ENCODE peak calls at places on chromosomes 13 and 19, in eight cellular contexts. E is G401; R is activated naive CD8-positive, alpha-beta T cell treated with anti-CD3 and anti-CD28 coated beads, Interleukin-2, amount 10 ng/mL, durations not matched to agents 7 days and 5 days; O is fibroblast of pulmonary artery; X is activated T-cell treated with anti-CD3 and anti-CD28 coated beads, Interleukin-2, amount 50 U/mL, for 1 hour; P is HuH-7.5; D is aorta; M is MCF 10A. W is an unnamed sample.

GRCh38 chr19:7734220-7735203 is 2.6 kb upstream of the CLEC4G start:
- DNase-seq in E (no peak), R (no peak), O (peak), X (no peak), P (no peak), D (no peak), M (peak), W (no peak)

GRCh38 chr19:44939668-44940067 is 2.4 kb upstream of the APOC4 start:
- DNase-seq in E (no peak), R (no peak), O (no peak), X (no peak), P (peak), D (no peak), M (peak), W (no peak)

GRCh38 chr13:113726961-113727411 is 32.0 kb upstream of the TMEM255B start:
- DNase-seq in E (peak), R (no peak), O (no peak), X (peak), P (no peak), D (peak), M (peak), W (no peak)

GRCh38 chr19:18532208-18532890 is 10.5 kb upstream of the ELL start:
- DNase-seq in E (no peak), R (no peak), O (no peak), X (no peak), P (no peak), D (no peak), M (no peak), W (no peak)

GRCh38 chr13:49040872-49041271 is 65.2 kb downstream of the FNDC3A start:
- DNase-seq in E (no peak), R (no peak), O (no peak), X (no peak), P (no peak), D (no peak), M (no peak), W (no peak)

GRCh38 chr19:45766919-45767346 is 2.1 kb downstream of the SIX5 start:
- DNase-seq in E (no peak), R (no peak), O (no peak), X (no peak), P (no peak), D (peak), M (no peak), W (peak)

GRCh38 chr19:29467824-29468401 is 57.9 kb upstream of the VSTM2B start:
- DNase-seq in E (no peak), R (no peak), O (peak), X (no peak), P (no peak), D (no peak), M (peak), W (no peak)

GRCh38 chr13:109979186-109979585 is 192.8 kb upstream of the IRS2 start:
- DNase-seq in E (no peak), R (no peak), O (no peak), X (no peak), P (no peak), D (no peak), M (peak), W (no peak)

GRCh38 chr13:29771247-29771646 is 79.2 kb downstream of the UBL3 start:
- DNase-seq in E (peak), R (no peak), O (peak), X (no peak), P (no peak), D (no peak), M (peak), W (no peak)

GRCh38 chr19:15556634-15557181 is 48.4 kb downstream of the CYP4F22 start:
- DNase-seq in E (no peak), R (no peak), O (no peak), X (no peak), P (no peak), D (peak), M (no peak), W (no peak)

GRCh38 chr13:44566601-44567000 is 9.5 kb downstream of the TSC22D1 start:
- DNase-seq in E (no peak), R (no peak), O (no peak), X (no peak), P (no peak), D (no peak), M (no peak), W (no peak)

GRCh38 chr19:30028118-30028991 is 86.3 kb downstream of the URI1 start:
- DNase-seq in E (no peak), R (no peak), O (no peak), X (no peak), P (no peak), D (no peak), M (no peak), W (no peak)

GRCh38 chr13:36728006-36728405 is 54.2 kb downstream of the SERTM1 start:
- DNase-seq in E (no peak), R (no peak), O (no peak), X (no peak), P (no peak), D (no peak), M (no peak), W (no peak)

GRCh38 chr13:100836696-100837095 is 162.1 kb upstream of the TMTC4 start:
- DNase-seq in E (no peak), R (no peak), O (peak), X (no peak), P (no peak), D (no peak), M (peak), W (no peak)

GRCh38 chr19:1255186-1256161 is 7.1 kb downstream of the MIDN start:
- DNase-seq in E (no peak), R (no peak), O (no peak), X (no peak), P (no peak), D (no peak), M (no peak), W (no peak)

GRCh38 chr19:4573682-4574081 is 14.2 kb upstream of the SEMA6B start:
- DNase-seq in E (no peak), R (no peak), O (no peak), X (no peak), P (no peak), D (no peak), M (no peak), W (no peak)

GRCh38 chr19:8050274-8051096 is 2.1 kb upstream of the CCL25 start:
- DNase-seq in E (peak), R (peak), O (peak), X (peak), P (peak), D (peak), M (peak), W (peak)

GRCh38 chr19:3855321-3855720 is 13.5 kb downstream of the ZFR2 start:
- DNase-seq in E (no peak), R (no peak), O (no peak), X (no peak), P (peak), D (no peak), M (no peak), W (no peak)

GRCh38 chr13:49610176-49610575 is 18.1 kb upstream of the ARL11 start:
- DNase-seq in E (no peak), R (no peak), O (no peak), X (no peak), P (no peak), D (no peak), M (no peak), W (no peak)

GRCh38 chr19:5107432-5108122 is 138.7 kb downstream of the KDM4B start:
- DNase-seq in E (no peak), R (no peak), O (no peak), X (no peak), P (no peak), D (no peak), M (no peak), W (no peak)

GRCh38 chr19:35902870-35903475 is 644 bp downstream of the HCST start:
- DNase-seq in E (no peak), R (no peak), O (no peak), X (no peak), P (no peak), D (no peak), M (no peak), W (no peak)

GRCh38 chr13:62088155-62088554 is 672.5 kb upstream of the PCDH20 start:
- DNase-seq in E (no peak), R (no peak), O (no peak), X (no peak), P (no peak), D (no peak), M (no peak), W (no peak)

GRCh38 chr19:32651729-32652140 is 23.2 kb downstream of the ANKRD27 start:
- DNase-seq in E (peak), R (no peak), O (no peak), X (no peak), P (no peak), D (no peak), M (no peak), W (no peak)

GRCh38 chr19:4449022-4449825 is 8.4 kb downstream of the UBXN6 start:
- DNase-seq in E (peak), R (no peak), O (no peak), X (no peak), P (no peak), D (no peak), M (no peak), W (peak)

GRCh38 chr13:68696907-68697306 is 1410.7 kb upstream of the ATXN8OS start:
- DNase-seq in E (no peak), R (no peak), O (no peak), X (no peak), P (no peak), D (no peak), M (no peak), W (no peak)

GRCh38 chr13:38417727-38418126 is 68.1 kb downstream of the UFM1 start:
- DNase-seq in E (no peak), R (no peak), O (peak), X (no peak), P (no peak), D (no peak), M (peak), W (no peak)

GRCh38 chr13:114063545-114064515 is 68.6 kb downstream of the RASA3 start:
- DNase-seq in E (no peak), R (no peak), O (peak), X (no peak), P (no peak), D (peak), M (peak), W (peak)

GRCh38 chr13:32315255-32316029 is at the start of the genes BRCA2 and ZAR1L:
- DNase-seq in E (peak), R (peak), O (peak), X (peak), P (peak), D (peak), M (peak), W (peak)

GRCh38 chr13:38539632-38540031 is 147.2 kb upstream of the FREM2 start:
- DNase-seq in E (no peak), R (no peak), O (no peak), X (no peak), P (no peak), D (no peak), M (no peak), W (no peak)

GRCh38 chr13:32737111-32737571 is 150.9 kb downstream of the PDS5B start:
- DNase-seq in E (no peak), R (no peak), O (peak), X (no peak), P (no peak), D (no peak), M (no peak), W (no peak)

GRCh38 chr19:46481947-46482346 is 10.6 kb upstream of the PNMA8A start:
- DNase-seq in E (no peak), R (no peak), O (peak), X (no peak), P (no peak), D (no peak), M (no peak), W (no peak)

GRCh38 chr13:45870232-45870631 is 18.7 kb upstream of the SIAH3 start:
- DNase-seq in E (no peak), R (no peak), O (no peak), X (no peak), P (no peak), D (no peak), M (no peak), W (no peak)

GRCh38 chr19:45126654-45127053 is 33.7 kb downstream of the PPP1R37 start:
- DNase-seq in E (no peak), R (no peak), O (no peak), X (no peak), P (no peak), D (no peak), M (no peak), W (no peak)

GRCh38 chr13:75723927-75724326 is 87.8 kb downstream of the LMO7 start:
- DNase-seq in E (no peak), R (no peak), O (no peak), X (no peak), P (no peak), D (no peak), M (no peak), W (no peak)

GRCh38 chr19:50392759-50393158 is 8.6 kb downstream of the POLD1 start:
- DNase-seq in E (no peak), R (no peak), O (no peak), X (no peak), P (no peak), D (no peak), M (no peak), W (no peak)

GRCh38 chr19:30167206-30167903 is 204.8 kb upstream of the ZNF536 start:
- DNase-seq in E (no peak), R (no peak), O (no peak), X (no peak), P (no peak), D (no peak), M (no peak), W (peak)